ENCODE peak calls at places on chromosomes 12 and 14, in four cellular contexts. One of them, this sample, is unnamed.

GRCh38 chr12:98754095-98754494 is 109.0 kb downstream of the APAF1 start:
- DNase-seq in left ventricle myocardium inferior: no peak
- DNase-seq in CD8-positive, alpha-beta T cell: no peak
- DNase-seq in cardiac septum: no peak
- DNase-seq in this sample: no peak

GRCh38 chr12:132593938-132594358 is 16.4 kb downstream of the LRCOL1 start:
- DNase-seq in left ventricle myocardium inferior: peak; percentile 82
- DNase-seq in CD8-positive, alpha-beta T cell: no peak
- DNase-seq in cardiac septum: peak; percentile 94
- DNase-seq in this sample: peak; percentile 92

GRCh38 chr12:129607756-129608155 is 296.1 kb downstream of the TMEM132D start:
- DNase-seq in left ventricle myocardium inferior: no peak
- DNase-seq in CD8-positive, alpha-beta T cell: no peak
- DNase-seq in cardiac septum: no peak
- DNase-seq in this sample: no peak

GRCh38 chr12:65640489-65640901 is 183.8 kb upstream of the HMGA2 start:
- DNase-seq in left ventricle myocardium inferior: no peak
- DNase-seq in CD8-positive, alpha-beta T cell: no peak
- DNase-seq in cardiac septum: no peak
- DNase-seq in this sample: no peak

GRCh38 chr14:69355955-69356321 is 42.2 kb downstream of the ERH start:
- DNase-seq in left ventricle myocardium inferior: no peak
- DNase-seq in CD8-positive, alpha-beta T cell: no peak
- DNase-seq in cardiac septum: no peak
- DNase-seq in this sample: no peak

GRCh38 chr14:68682166-68683103 is 110.4 kb downstream of the ZFP36L1 start:
- DNase-seq in left ventricle myocardium inferior: no peak
- DNase-seq in CD8-positive, alpha-beta T cell: no peak
- DNase-seq in cardiac septum: peak; percentile 79
- DNase-seq in this sample: peak; percentile 81

GRCh38 chr12:32467959-32468863 is 68.9 kb downstream of the FGD4 start:
- DNase-seq in left ventricle myocardium inferior: no peak
- DNase-seq in CD8-positive, alpha-beta T cell: no peak
- DNase-seq in cardiac septum: no peak
- DNase-seq in this sample: no peak

GRCh38 chr12:23083267-23083666 is 458.3 kb downstream of the ETNK1 start:
- DNase-seq in left ventricle myocardium inferior: no peak
- DNase-seq in CD8-positive, alpha-beta T cell: no peak
- DNase-seq in cardiac septum: no peak
- DNase-seq in this sample: no peak

GRCh38 chr14:61470261-61470953 is 149.0 kb downstream of the PRKCH start:
- DNase-seq in left ventricle myocardium inferior: peak; percentile 48
- DNase-seq in CD8-positive, alpha-beta T cell: no peak
- DNase-seq in cardiac septum: no peak
- DNase-seq in this sample: no peak

GRCh38 chr14:100342195-100342594 is 19.1 kb downstream of the SLC25A47 start:
- DNase-seq in left ventricle myocardium inferior: no peak
- DNase-seq in CD8-positive, alpha-beta T cell: no peak
- DNase-seq in cardiac septum: no peak
- DNase-seq in this sample: no peak

GRCh38 chr14:36452850-36453249 is 67.2 kb downstream of the NKX2-1 start:
- DNase-seq in left ventricle myocardium inferior: no peak
- DNase-seq in CD8-positive, alpha-beta T cell: no peak
- DNase-seq in cardiac septum: no peak
- DNase-seq in this sample: no peak

GRCh38 chr12:109458771-109459208 is 18.3 kb downstream of the KCTD10 start:
- DNase-seq in left ventricle myocardium inferior: no peak
- DNase-seq in CD8-positive, alpha-beta T cell: no peak
- DNase-seq in cardiac septum: no peak
- DNase-seq in this sample: no peak

GRCh38 chr12:2796187-2796663 is 1.5 kb downstream of the FKBP4 start:
- DNase-seq in left ventricle myocardium inferior: no peak
- DNase-seq in CD8-positive, alpha-beta T cell: no peak
- DNase-seq in cardiac septum: no peak
- DNase-seq in this sample: no peak

GRCh38 chr12:7450667-7451066 is 6.7 kb upstream of the CD163L1 start:
- DNase-seq in left ventricle myocardium inferior: no peak
- DNase-seq in CD8-positive, alpha-beta T cell: no peak
- DNase-seq in cardiac septum: no peak
- DNase-seq in this sample: no peak

GRCh38 chr14:98325761-98326160 is 946.2 kb downstream of the BCL11B start:
- DNase-seq in left ventricle myocardium inferior: no peak
- DNase-seq in CD8-positive, alpha-beta T cell: no peak
- DNase-seq in cardiac septum: no peak
- DNase-seq in this sample: no peak

GRCh38 chr14:104228716-104229620 is 90.6 kb downstream of the KIF26A start:
- DNase-seq in left ventricle myocardium inferior: no peak
- DNase-seq in CD8-positive, alpha-beta T cell: no peak
- DNase-seq in cardiac septum: no peak
- DNase-seq in this sample: peak; percentile 51

GRCh38 chr12:57096748-57097553 is 8.0 kb downstream of the NAB2 start:
- DNase-seq in left ventricle myocardium inferior: no peak
- DNase-seq in CD8-positive, alpha-beta T cell: no peak
- DNase-seq in cardiac septum: peak; percentile 67
- DNase-seq in this sample: no peak

This sample was measured in aorta.